ENCODE peak calls at places on chromosomes 3 and 15, in five cellular contexts. L is tibial nerve, D is right cardiac atrium, X is SJSA1, W is left ventricle myocardium inferior. K is an unnamed sample.

GRCh38 chr15:73712107-73712506 is 27.9 kb downstream of the CD276 start:
- DNase-seq in L (no peak), D (no peak), X (no peak), W (no peak), K (no peak)

GRCh38 chr15:78203346-78204225 is 30.8 kb downstream of the ACSBG1 start:
- DNase-seq in L (no peak), D (peak; percentile 54), X (no peak), W (peak; percentile 61), K (no peak)

GRCh38 chr3:175737646-175738572 is 878.8 kb downstream of the NAALADL2 start:
- DNase-seq in L (no peak), D (no peak), X (no peak), W (no peak), K (no peak)

GRCh38 chr3:13785853-13786455 is 93.9 kb downstream of the WNT7A start:
- DNase-seq in L (no peak), D (no peak), X (no peak), W (no peak), K (peak; percentile 24)

GRCh38 chr3:117695321-117695720 is 985.7 kb downstream of the TUSC7 start:
- DNase-seq in L (no peak), D (no peak), X (peak; percentile 23), W (no peak), K (no peak)

GRCh38 chr3:190504354-190505125 is 9.3 kb upstream of the IL1RAP start:
- DNase-seq in L (no peak), D (no peak), X (no peak), W (no peak), K (no peak)

GRCh38 chr3:117600666-117601065 is 891.1 kb downstream of the TUSC7 start:
- DNase-seq in L (no peak), D (no peak), X (no peak), W (no peak), K (no peak)

GRCh38 chr15:80727596-80727995 is 32.5 kb downstream of the ABHD17C start:
- DNase-seq in L (no peak), D (no peak), X (no peak), W (no peak), K (no peak)

GRCh38 chr3:81216192-81216591 is 545.3 kb downstream of the GBE1 start:
- DNase-seq in L (no peak), D (no peak), X (no peak), W (no peak), K (no peak)

GRCh38 chr15:70763120-70763949 is at the start of gene UACA:
- DNase-seq in L (peak; percentile 98), D (peak; percentile 95), X (peak; percentile 99), W (peak; percentile 97), K (peak; percentile 98)

GRCh38 chr3:129560269-129560787 is 17.4 kb downstream of the H1-8 start:
- DNase-seq in L (no peak), D (peak; percentile 74), X (peak; percentile 88), W (peak; percentile 60), K (peak; percentile 80)

GRCh38 chr3:143167956-143168355 is 48.4 kb downstream of the CHST2 start:
- DNase-seq in L (no peak), D (no peak), X (no peak), W (no peak), K (no peak)

GRCh38 chr15:100211855-100212850 is 129.6 kb downstream of the ADAMTS17 start:
- DNase-seq in L (no peak), D (no peak), X (no peak), W (no peak), K (no peak)

GRCh38 chr15:58529041-58529440 is 97.2 kb downstream of the LIPC start:
- DNase-seq in L (no peak), D (no peak), X (no peak), W (no peak), K (no peak)

GRCh38 chr3:24296441-24297205 is 198.0 kb downstream of the THRB start:
- DNase-seq in L (no peak), D (no peak), X (peak; percentile 64), W (no peak), K (no peak)

GRCh38 chr15:88635343-88635742 is 3.5 kb upstream of the ISG20 start:
- DNase-seq in L (no peak), D (no peak), X (no peak), W (no peak), K (no peak)

GRCh38 chr3:113628788-113629187 is 67.7 kb downstream of the USF3 start:
- DNase-seq in L (no peak), D (no peak), X (no peak), W (no peak), K (no peak)

GRCh38 chr15:62125763-62126162 is 39.3 kb downstream of the C2CD4B start:
- DNase-seq in L (no peak), D (no peak), X (peak; percentile 20), W (no peak), K (no peak)

GRCh38 chr3:186583820-186584219 is 13.3 kb downstream of the DNAJB11 start:
- DNase-seq in L (no peak), D (no peak), X (no peak), W (no peak), K (no peak)

GRCh38 chr3:52121813-52122212 is 32.4 kb downstream of the POC1A start:
- DNase-seq in L (no peak), D (no peak), X (no peak), W (no peak), K (peak; percentile 61)

GRCh38 chr3:126112531-126113237 is 28.8 kb upstream of the SLC41A3 start:
- DNase-seq in L (no peak), D (no peak), X (no peak), W (no peak), K (no peak)

GRCh38 chr15:68149059-68149458 is 56.1 kb downstream of the CALML4 start:
- DNase-seq in L (no peak), D (no peak), X (no peak), W (no peak), K (no peak)

GRCh38 chr3:155032918-155033317 is 47.2 kb upstream of the MME start:
- DNase-seq in L (no peak), D (no peak), X (peak; percentile 72), W (no peak), K (no peak)

GRCh38 chr3:126350502-126351085 is 6.6 kb downstream of the KLF15 start:
- DNase-seq in L (peak; percentile 4), D (peak; percentile 6), X (no peak), W (no peak), K (peak; percentile 47)

GRCh38 chr3:17466028-17466427 is 276.4 kb downstream of the TBC1D5 start:
- DNase-seq in L (no peak), D (no peak), X (no peak), W (no peak), K (no peak)

GRCh38 chr3:150889105-150889504 is 16.1 kb downstream of the MINDY4B start:
- DNase-seq in L (no peak), D (no peak), X (no peak), W (no peak), K (no peak)

GRCh38 chr3:150885535-150885934 is 19.7 kb downstream of the MINDY4B start:
- DNase-seq in L (no peak), D (no peak), X (no peak), W (no peak), K (no peak)

GRCh38 chr3:150890320-150890719 is 14.9 kb downstream of the MINDY4B start:
- DNase-seq in L (no peak), D (no peak), X (no peak), W (no peak), K (no peak)

GRCh38 chr3:150887031-150887430 is 18.2 kb downstream of the MINDY4B start:
- DNase-seq in L (no peak), D (no peak), X (no peak), W (no peak), K (no peak)

DNA sequence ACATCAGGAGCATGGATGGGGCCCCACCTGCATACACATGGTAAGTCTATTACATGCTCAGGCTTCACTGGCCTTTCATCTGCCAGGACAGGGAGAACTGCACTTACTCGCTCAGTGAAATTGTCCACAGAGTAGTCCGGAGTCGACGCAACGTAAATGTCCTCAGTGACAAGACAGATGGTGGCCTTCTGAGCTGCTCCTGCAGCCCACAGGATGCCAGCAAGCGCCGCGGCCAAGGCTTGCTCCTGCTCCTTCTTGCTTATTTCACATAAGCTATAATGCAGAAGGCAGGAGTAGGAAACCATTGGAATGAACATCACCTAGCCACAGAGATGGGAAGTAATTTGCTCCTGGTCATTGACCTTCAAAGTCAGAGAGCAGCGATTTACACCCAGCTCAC is 14.4 kb downstream of the MINDY4B start:
- DNase-seq in L (no peak), D (no peak), X (no peak), W (no peak), K (no peak)
- H3K4me3 ChIP-seq in L (no peak overlapping the region), D (no peak overlapping the region), X (no peak overlapping the region), W (no peak overlapping the region), K (no peak overlapping the region)

GRCh38 chr3:47210863-47211405 is 47.0 kb upstream of the SETD2 start:
- DNase-seq in L (no peak), D (no peak), X (no peak), W (no peak), K (no peak)
- H3K27ac ChIP-seq in L (no peak overlapping the region), D (no peak overlapping the region), X (no peak overlapping the region), W (no peak overlapping the region), K (no peak overlapping the region)

GRCh38 chr3:187973977-187974856 is 179.7 kb upstream of the LPP start:
- DNase-seq in L (no peak), D (no peak), X (no peak), W (no peak), K (no peak)

GRCh38 chr3:187971629-187972028 is 182.3 kb upstream of the LPP start:
- DNase-seq in L (no peak), D (no peak), X (no peak), W (no peak), K (no peak)

GRCh38 chr3:187970106-187970505 is 183.9 kb upstream of the LPP start:
- DNase-seq in L (no peak), D (no peak), X (no peak), W (no peak), K (no peak)

GRCh38 chr3:187974857-187975257 is 179.1 kb upstream of the LPP start:
- DNase-seq in L (no peak), D (no peak), X (no peak), W (no peak), K (no peak)

DNA sequence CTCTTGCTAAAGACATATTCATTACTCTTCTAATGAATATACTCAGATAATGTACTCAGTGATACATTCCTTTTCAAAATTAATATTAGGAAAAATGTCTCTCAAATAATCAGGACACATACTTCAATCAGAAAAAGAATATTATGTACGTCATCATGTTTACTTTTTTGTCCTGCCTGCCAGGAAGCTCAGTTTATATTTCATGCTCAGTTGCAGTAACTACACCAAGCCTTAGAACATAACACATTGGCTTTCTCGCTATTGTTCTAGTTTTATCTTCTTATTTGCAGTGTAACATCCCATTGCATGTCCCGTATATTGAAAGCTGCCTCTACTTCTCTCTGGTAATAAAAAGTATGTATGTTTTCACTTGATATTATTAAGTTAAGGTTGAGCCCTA is 181.5 kb upstream of the LPP start:
- DNase-seq in L (no peak), D (no peak), X (no peak), W (no peak), K (no peak)
- H3K4me1 ChIP-seq in L (no peaks in the 10 kb centered on the region), D (peaks cover 4% of the 10 kb centered on the region), X (peaks cover 9% of the 10 kb centered on the region), W (peaks cover 21% of the 10 kb centered on the region), K (no peaks in the 10 kb centered on the region)

DNA sequence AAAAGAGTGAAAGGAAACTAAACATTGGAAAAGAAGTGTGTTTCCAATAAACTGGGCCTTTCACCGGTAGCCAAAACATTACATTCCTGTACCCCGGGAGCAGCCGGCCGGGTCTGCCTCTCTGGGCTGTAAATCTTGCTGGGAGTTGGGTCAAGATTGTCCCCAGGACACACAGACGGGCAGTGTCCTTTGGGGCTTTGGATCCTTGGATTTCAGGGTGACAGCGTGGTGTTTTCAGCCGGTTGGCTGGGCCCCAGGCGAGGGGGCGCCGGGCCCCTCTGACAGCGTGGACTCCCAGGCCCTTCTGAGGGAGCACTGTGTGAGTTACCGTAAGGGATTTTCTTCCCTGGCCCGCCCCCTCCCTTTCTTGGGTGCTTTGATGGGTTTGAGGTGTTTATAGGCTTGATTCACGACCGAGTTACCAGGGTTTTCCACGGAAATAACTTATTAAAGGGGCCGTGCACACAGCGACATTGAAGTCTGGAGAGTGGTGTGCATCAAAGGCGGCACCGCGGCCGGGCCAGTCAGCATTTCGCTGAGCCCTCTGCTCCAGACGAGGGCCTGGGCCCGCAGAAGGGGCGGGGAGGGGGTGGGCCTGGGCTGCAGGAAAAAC is 27.4 kb downstream of the SMAD6 start:
- DNase-seq in L (no peak), D (no peak), X (peak; percentile 50), W (no peak), K (no peak)
- H3K4me3 ChIP-seq in L (no peak overlapping the region), D (no peak overlapping the region), X (no peak overlapping the region), W (peak overlapping the region; percentile 37), K (no peak overlapping the region)